ENCODE peak calls at places on chromosomes 11 and 22, in eight cellular contexts. One of them, this sample, is unnamed.

GRCh38 chr22:50470491-50470890 is 4.3 kb downstream of the SBF1 start:
- DNase-seq in K562: no peak
- DNase-seq in cardiac septum: no peak
- DNase-seq in SW 1271: no peak
- DNase-seq in effector memory CD8-positive, alpha-beta T cell: no peak
- DNase-seq in stimulated activated CD4-positive, alpha-beta T cell treated with anti-CD3 and anti-CD28 coated beads, Interleukin-12 subunit alpha, Interleukin-12 subunit beta, amount 100 ng/mL, for 4 hours: no peak
- DNase-seq in hippocampal formation: no peak
- DNase-seq in hypothalamus: no peak
- DNase-seq in this sample: no peak

GRCh38 chr11:125180413-125181305 is 16.1 kb downstream of the PKNOX2 start:
- DNase-seq in cardiac septum: no peak
- DNase-seq in stimulated activated CD4-positive, alpha-beta T cell treated with anti-CD3 and anti-CD28 coated beads, Interleukin-12 subunit alpha, Interleukin-12 subunit beta, amount 100 ng/mL, for 4 hours: no peak
- DNase-seq in effector memory CD8-positive, alpha-beta T cell: no peak
- DNase-seq in SW 1271: no peak
- DNase-seq in hypothalamus: peak
- DNase-seq in K562: no peak
- DNase-seq in hippocampal formation: no peak
- DNase-seq in this sample: no peak

GRCh38 chr22:21965762-21966288 is 13.2 kb upstream of the PPM1F start:
- DNase-seq in K562: no peak
- DNase-seq in hypothalamus: no peak
- DNase-seq in stimulated activated CD4-positive, alpha-beta T cell treated with anti-CD3 and anti-CD28 coated beads, Interleukin-12 subunit alpha, Interleukin-12 subunit beta, amount 100 ng/mL, for 4 hours: no peak
- DNase-seq in cardiac septum: no peak
- DNase-seq in hippocampal formation: no peak
- DNase-seq in effector memory CD8-positive, alpha-beta T cell: no peak
- DNase-seq in SW 1271: no peak
- DNase-seq in this sample: no peak

GRCh38 chr11:43830928-43831440 is 49.6 kb upstream of the ALKBH3 start:
- DNase-seq in SW 1271: peak
- DNase-seq in stimulated activated CD4-positive, alpha-beta T cell treated with anti-CD3 and anti-CD28 coated beads, Interleukin-12 subunit alpha, Interleukin-12 subunit beta, amount 100 ng/mL, for 4 hours: peak
- DNase-seq in effector memory CD8-positive, alpha-beta T cell: no peak
- DNase-seq in hippocampal formation: no peak
- DNase-seq in hypothalamus: no peak
- DNase-seq in K562: no peak
- DNase-seq in cardiac septum: no peak
- DNase-seq in this sample: peak

GRCh38 chr22:44531487-44531886 is 33.5 kb upstream of the RTL6 start:
- DNase-seq in hypothalamus: no peak
- DNase-seq in effector memory CD8-positive, alpha-beta T cell: no peak
- DNase-seq in SW 1271: no peak
- DNase-seq in K562: no peak
- DNase-seq in cardiac septum: peak
- DNase-seq in hippocampal formation: no peak
- DNase-seq in stimulated activated CD4-positive, alpha-beta T cell treated with anti-CD3 and anti-CD28 coated beads, Interleukin-12 subunit alpha, Interleukin-12 subunit beta, amount 100 ng/mL, for 4 hours: no peak
- DNase-seq in this sample: no peak

GRCh38 chr11:13368041-13368446 is 90.5 kb downstream of the BMAL1 start:
- DNase-seq in stimulated activated CD4-positive, alpha-beta T cell treated with anti-CD3 and anti-CD28 coated beads, Interleukin-12 subunit alpha, Interleukin-12 subunit beta, amount 100 ng/mL, for 4 hours: no peak
- DNase-seq in K562: no peak
- DNase-seq in SW 1271: peak
- DNase-seq in hypothalamus: no peak
- DNase-seq in hippocampal formation: no peak
- DNase-seq in cardiac septum: no peak
- DNase-seq in effector memory CD8-positive, alpha-beta T cell: no peak
- DNase-seq in this sample: peak

GRCh38 chr11:23605001-23605400 is 744.7 kb upstream of the CCDC179 start:
- DNase-seq in stimulated activated CD4-positive, alpha-beta T cell treated with anti-CD3 and anti-CD28 coated beads, Interleukin-12 subunit alpha, Interleukin-12 subunit beta, amount 100 ng/mL, for 4 hours: no peak
- DNase-seq in hypothalamus: no peak
- DNase-seq in SW 1271: no peak
- DNase-seq in K562: no peak
- DNase-seq in effector memory CD8-positive, alpha-beta T cell: no peak
- DNase-seq in hippocampal formation: no peak
- DNase-seq in cardiac septum: no peak
- DNase-seq in this sample: no peak

GRCh38 chr22:27972732-27973698 is 54.0 kb upstream of the PITPNB start:
- DNase-seq in SW 1271: no peak
- DNase-seq in K562: no peak
- DNase-seq in hypothalamus: no peak
- DNase-seq in cardiac septum: no peak
- DNase-seq in effector memory CD8-positive, alpha-beta T cell: no peak
- DNase-seq in stimulated activated CD4-positive, alpha-beta T cell treated with anti-CD3 and anti-CD28 coated beads, Interleukin-12 subunit alpha, Interleukin-12 subunit beta, amount 100 ng/mL, for 4 hours: no peak
- DNase-seq in hippocampal formation: no peak
- DNase-seq in this sample: peak

GRCh38 chr22:45831394-45831793 is 145.6 kb downstream of the WNT7B start:
- DNase-seq in hippocampal formation: no peak
- DNase-seq in effector memory CD8-positive, alpha-beta T cell: no peak
- DNase-seq in K562: no peak
- DNase-seq in stimulated activated CD4-positive, alpha-beta T cell treated with anti-CD3 and anti-CD28 coated beads, Interleukin-12 subunit alpha, Interleukin-12 subunit beta, amount 100 ng/mL, for 4 hours: no peak
- DNase-seq in hypothalamus: no peak
- DNase-seq in SW 1271: peak
- DNase-seq in cardiac septum: no peak
- DNase-seq in this sample: peak

GRCh38 chr22:38345782-38346181 is 28.5 kb upstream of the CSNK1E start:
- DNase-seq in SW 1271: no peak
- DNase-seq in stimulated activated CD4-positive, alpha-beta T cell treated with anti-CD3 and anti-CD28 coated beads, Interleukin-12 subunit alpha, Interleukin-12 subunit beta, amount 100 ng/mL, for 4 hours: no peak
- DNase-seq in hypothalamus: no peak
- DNase-seq in effector memory CD8-positive, alpha-beta T cell: no peak
- DNase-seq in cardiac septum: peak
- DNase-seq in K562: no peak
- DNase-seq in hippocampal formation: no peak
- DNase-seq in this sample: no peak

GRCh38 chr22:17369553-17370035 is 334 bp downstream of the CECR2 start:
- DNase-seq in hippocampal formation: peak
- DNase-seq in K562: no peak
- DNase-seq in hypothalamus: peak
- DNase-seq in SW 1271: no peak
- DNase-seq in cardiac septum: no peak
- DNase-seq in stimulated activated CD4-positive, alpha-beta T cell treated with anti-CD3 and anti-CD28 coated beads, Interleukin-12 subunit alpha, Interleukin-12 subunit beta, amount 100 ng/mL, for 4 hours: peak
- DNase-seq in effector memory CD8-positive, alpha-beta T cell: no peak
- DNase-seq in this sample: no peak

GRCh38 chr11:70454197-70454767 is 56.0 kb downstream of the CTTN start:
- DNase-seq in SW 1271: no peak
- DNase-seq in hippocampal formation: no peak
- DNase-seq in stimulated activated CD4-positive, alpha-beta T cell treated with anti-CD3 and anti-CD28 coated beads, Interleukin-12 subunit alpha, Interleukin-12 subunit beta, amount 100 ng/mL, for 4 hours: no peak
- DNase-seq in K562: no peak
- DNase-seq in effector memory CD8-positive, alpha-beta T cell: no peak
- DNase-seq in hypothalamus: no peak
- DNase-seq in cardiac septum: peak
- DNase-seq in this sample: no peak

GRCh38 chr11:73446766-73447165 is 70.6 kb downstream of the RELT start:
- DNase-seq in hippocampal formation: no peak
- DNase-seq in SW 1271: no peak
- DNase-seq in stimulated activated CD4-positive, alpha-beta T cell treated with anti-CD3 and anti-CD28 coated beads, Interleukin-12 subunit alpha, Interleukin-12 subunit beta, amount 100 ng/mL, for 4 hours: no peak
- DNase-seq in K562: no peak
- DNase-seq in cardiac septum: no peak
- DNase-seq in effector memory CD8-positive, alpha-beta T cell: no peak
- DNase-seq in hypothalamus: no peak
- DNase-seq in this sample: no peak

GRCh38 chr22:41885116-41885515 is 29.8 kb downstream of the SHISA8 start:
- DNase-seq in hippocampal formation: no peak
- DNase-seq in K562: no peak
- DNase-seq in cardiac septum: no peak
- DNase-seq in stimulated activated CD4-positive, alpha-beta T cell treated with anti-CD3 and anti-CD28 coated beads, Interleukin-12 subunit alpha, Interleukin-12 subunit beta, amount 100 ng/mL, for 4 hours: no peak
- DNase-seq in hypothalamus: no peak
- DNase-seq in effector memory CD8-positive, alpha-beta T cell: no peak
- DNase-seq in SW 1271: no peak
- DNase-seq in this sample: no peak

GRCh38 chr22:49404576-49405199 is 423.0 kb downstream of the BRD1 start:
- DNase-seq in K562: no peak
- DNase-seq in effector memory CD8-positive, alpha-beta T cell: no peak
- DNase-seq in cardiac septum: peak
- DNase-seq in stimulated activated CD4-positive, alpha-beta T cell treated with anti-CD3 and anti-CD28 coated beads, Interleukin-12 subunit alpha, Interleukin-12 subunit beta, amount 100 ng/mL, for 4 hours: no peak
- DNase-seq in hippocampal formation: no peak
- DNase-seq in hypothalamus: no peak
- DNase-seq in SW 1271: no peak
- DNase-seq in this sample: no peak

GRCh38 chr11:119894916-119895315 is 165.9 kb upstream of the NECTIN1 start:
- DNase-seq in stimulated activated CD4-positive, alpha-beta T cell treated with anti-CD3 and anti-CD28 coated beads, Interleukin-12 subunit alpha, Interleukin-12 subunit beta, amount 100 ng/mL, for 4 hours: no peak
- DNase-seq in hippocampal formation: no peak
- DNase-seq in hypothalamus: no peak
- DNase-seq in effector memory CD8-positive, alpha-beta T cell: no peak
- DNase-seq in K562: no peak
- DNase-seq in SW 1271: no peak
- DNase-seq in cardiac septum: no peak
- DNase-seq in this sample: no peak

GRCh38 chr11:15720460-15720859 is 605.7 kb downstream of the INSC start:
- DNase-seq in hippocampal formation: no peak
- DNase-seq in SW 1271: no peak
- DNase-seq in stimulated activated CD4-positive, alpha-beta T cell treated with anti-CD3 and anti-CD28 coated beads, Interleukin-12 subunit alpha, Interleukin-12 subunit beta, amount 100 ng/mL, for 4 hours: no peak
- DNase-seq in effector memory CD8-positive, alpha-beta T cell: no peak
- DNase-seq in cardiac septum: no peak
- DNase-seq in K562: no peak
- DNase-seq in hypothalamus: no peak
- DNase-seq in this sample: no peak

GRCh38 chr11:7246179-7246578 is 5.5 kb upstream of the SYT9 start:
- DNase-seq in SW 1271: no peak
- DNase-seq in hippocampal formation: no peak
- DNase-seq in hypothalamus: no peak
- DNase-seq in effector memory CD8-positive, alpha-beta T cell: no peak
- DNase-seq in stimulated activated CD4-positive, alpha-beta T cell treated with anti-CD3 and anti-CD28 coated beads, Interleukin-12 subunit alpha, Interleukin-12 subunit beta, amount 100 ng/mL, for 4 hours: no peak
- DNase-seq in cardiac septum: no peak
- DNase-seq in K562: no peak
- DNase-seq in this sample: no peak

GRCh38 chr11:86508604-86509471 is 134.2 kb downstream of the CCDC81 start:
- DNase-seq in hypothalamus: no peak
- DNase-seq in hippocampal formation: no peak
- DNase-seq in SW 1271: no peak
- DNase-seq in K562: no peak
- DNase-seq in cardiac septum: no peak
- DNase-seq in effector memory CD8-positive, alpha-beta T cell: no peak
- DNase-seq in stimulated activated CD4-positive, alpha-beta T cell treated with anti-CD3 and anti-CD28 coated beads, Interleukin-12 subunit alpha, Interleukin-12 subunit beta, amount 100 ng/mL, for 4 hours: no peak
- DNase-seq in this sample: peak

GRCh38 chr22:26732284-26732683 is 74.9 kb downstream of the MIAT start:
- DNase-seq in K562: no peak
- DNase-seq in hippocampal formation: no peak
- DNase-seq in hypothalamus: no peak
- DNase-seq in stimulated activated CD4-positive, alpha-beta T cell treated with anti-CD3 and anti-CD28 coated beads, Interleukin-12 subunit alpha, Interleukin-12 subunit beta, amount 100 ng/mL, for 4 hours: no peak
- DNase-seq in effector memory CD8-positive, alpha-beta T cell: no peak
- DNase-seq in cardiac septum: no peak
- DNase-seq in SW 1271: no peak
- DNase-seq in this sample: no peak

GRCh38 chr11:32602657-32603410 is 19.2 kb downstream of the EIF3M start:
- DNase-seq in cardiac septum: no peak
- DNase-seq in hypothalamus: no peak
- DNase-seq in hippocampal formation: no peak
- DNase-seq in SW 1271: no peak
- DNase-seq in K562: no peak
- DNase-seq in stimulated activated CD4-positive, alpha-beta T cell treated with anti-CD3 and anti-CD28 coated beads, Interleukin-12 subunit alpha, Interleukin-12 subunit beta, amount 100 ng/mL, for 4 hours: no peak
- DNase-seq in effector memory CD8-positive, alpha-beta T cell: no peak
- DNase-seq in this sample: peak

GRCh38 chr11:8593935-8594909 is at the start of gene STK33:
- DNase-seq in cardiac septum: peak
- DNase-seq in hypothalamus: peak
- DNase-seq in effector memory CD8-positive, alpha-beta T cell: no peak
- DNase-seq in hippocampal formation: no peak
- DNase-seq in stimulated activated CD4-positive, alpha-beta T cell treated with anti-CD3 and anti-CD28 coated beads, Interleukin-12 subunit alpha, Interleukin-12 subunit beta, amount 100 ng/mL, for 4 hours: peak
- DNase-seq in SW 1271: no peak
- DNase-seq in K562: peak
- DNase-seq in this sample: no peak